ENCODE peak calls at places on chromosomes 6 and 20, in four cellular contexts. One of them, this sample, is unnamed.
A peak's percentile ranks its signal among the peaks of the same experiment; 100 is the strongest.

GRCh38 chr6:293185-294174 is 1.2 kb downstream of the DUSP22 start:
- DNase-seq in fibroblast of lung: peak; percentile 44
- DNase-seq in uterus: peak; percentile 43
- DNase-seq in psoas muscle: peak; percentile 69
- DNase-seq in this sample: no peak

GRCh38 chr6:117733341-117733740 is 58.1 kb downstream of the NUS1 start:
- DNase-seq in fibroblast of lung: no peak
- DNase-seq in uterus: no peak
- DNase-seq in psoas muscle: no peak
- DNase-seq in this sample: no peak

GRCh38 chr6:56549014-56549413 is 93.7 kb downstream of the DST start:
- DNase-seq in fibroblast of lung: no peak
- DNase-seq in uterus: no peak
- DNase-seq in psoas muscle: no peak
- DNase-seq in this sample: peak; percentile 25

GRCh38 chr6:163764565-163764964 is 350.0 kb downstream of the QKI start:
- DNase-seq in fibroblast of lung: peak; percentile 22
- DNase-seq in uterus: no peak
- DNase-seq in psoas muscle: no peak
- DNase-seq in this sample: no peak

GRCh38 chr6:35725721-35726438 is 11.0 kb upstream of the ARMC12 start:
- DNase-seq in fibroblast of lung: no peak
- DNase-seq in uterus: peak; percentile 68
- DNase-seq in psoas muscle: peak; percentile 71
- DNase-seq in this sample: no peak

GRCh38 chr6:139369068-139369467 is 5.4 kb downstream of the CITED2 start:
- DNase-seq in fibroblast of lung: peak; percentile 43
- DNase-seq in uterus: no peak
- DNase-seq in psoas muscle: no peak
- DNase-seq in this sample: peak; percentile 7

GRCh38 chr20:23966927-23967615 is 21.5 kb downstream of the GGTLC1 start:
- DNase-seq in fibroblast of lung: no peak
- DNase-seq in uterus: no peak
- DNase-seq in psoas muscle: no peak
- DNase-seq in this sample: no peak

GRCh38 chr6:167056370-167056769 is 57.2 kb downstream of the CEP43 start:
- DNase-seq in fibroblast of lung: peak; percentile 89
- DNase-seq in uterus: no peak
- DNase-seq in psoas muscle: no peak
- DNase-seq in this sample: peak; percentile 77

GRCh38 chr6:31070711-31071197 is 41.6 kb downstream of the C6orf15 start:
- DNase-seq in fibroblast of lung: peak; percentile 80
- DNase-seq in uterus: no peak
- DNase-seq in psoas muscle: no peak
- DNase-seq in this sample: peak; percentile 85

GRCh38 chr6:12118604-12119003 is 106.5 kb downstream of the HIVEP1 start:
- DNase-seq in fibroblast of lung: no peak
- DNase-seq in uterus: no peak
- DNase-seq in psoas muscle: no peak
- DNase-seq in this sample: no peak

GRCh38 chr6:29130644-29131043 is 22.8 kb downstream of the OR2J3 start:
- DNase-seq in fibroblast of lung: no peak
- DNase-seq in uterus: no peak
- DNase-seq in psoas muscle: no peak
- DNase-seq in this sample: no peak

GRCh38 chr6:150717419-150717818 is 117.7 kb downstream of the PLEKHG1 start:
- DNase-seq in fibroblast of lung: no peak
- DNase-seq in uterus: no peak
- DNase-seq in psoas muscle: no peak
- DNase-seq in this sample: no peak

GRCh38 chr6:33592595-33593413 is 12.7 kb upstream of the BAK1 start:
- DNase-seq in fibroblast of lung: peak; percentile 25
- DNase-seq in uterus: no peak
- DNase-seq in psoas muscle: no peak
- DNase-seq in this sample: no peak

GRCh38 chr20:48625136-48625900 is 202.5 kb downstream of the PREX1 start:
- DNase-seq in fibroblast of lung: no peak
- DNase-seq in uterus: no peak
- DNase-seq in psoas muscle: no peak
- DNase-seq in this sample: no peak

GRCh38 chr6:125584468-125584939 is 164.9 kb upstream of the HEY2 start:
- DNase-seq in fibroblast of lung: peak; percentile 22
- DNase-seq in uterus: no peak
- DNase-seq in psoas muscle: peak; percentile 45
- DNase-seq in this sample: no peak

GRCh38 chr20:57397004-57397692 is 6.0 kb downstream of the RBM38 start:
- DNase-seq in fibroblast of lung: peak; percentile 44
- DNase-seq in uterus: no peak
- DNase-seq in psoas muscle: peak; percentile 11
- DNase-seq in this sample: no peak

GRCh38 chr6:79949235-79949634 is 1.9 kb upstream of the ELOVL4 start:
- DNase-seq in fibroblast of lung: peak; percentile 68
- DNase-seq in uterus: no peak
- DNase-seq in psoas muscle: no peak
- DNase-seq in this sample: peak; percentile 82

GRCh38 chr6:6981923-6982322 is 125.8 kb upstream of the RREB1 start:
- DNase-seq in fibroblast of lung: no peak
- DNase-seq in uterus: no peak
- DNase-seq in psoas muscle: no peak
- DNase-seq in this sample: no peak

GRCh38 chr6:3316363-3316762 is 57.6 kb downstream of the PSMG4 start:
- DNase-seq in fibroblast of lung: no peak
- DNase-seq in uterus: no peak
- DNase-seq in psoas muscle: no peak
- DNase-seq in this sample: no peak

GRCh38 chr20:8049321-8049720 is 29.8 kb upstream of the TMX4 start:
- DNase-seq in fibroblast of lung: no peak
- DNase-seq in uterus: no peak
- DNase-seq in psoas muscle: no peak
- DNase-seq in this sample: no peak

GRCh38 chr20:51350941-51351631 is 191.4 kb downstream of the NFATC2 start:
- DNase-seq in fibroblast of lung: peak; percentile 93
- DNase-seq in uterus: no peak
- DNase-seq in psoas muscle: no peak
- DNase-seq in this sample: no peak

GRCh38 chr6:131877999-131878789 is 70.4 kb downstream of the ENPP1 start:
- DNase-seq in fibroblast of lung: no peak
- DNase-seq in uterus: no peak
- DNase-seq in psoas muscle: no peak
- DNase-seq in this sample: peak; percentile 44

GRCh38 chr20:35199696-35200095 is 26.8 kb upstream of the MMP24 start:
- DNase-seq in fibroblast of lung: peak; percentile 56
- DNase-seq in uterus: no peak
- DNase-seq in psoas muscle: no peak
- DNase-seq in this sample: no peak

GRCh38 chr20:57622579-57623381 is 2.6 kb upstream of the ZBP1 start:
- DNase-seq in fibroblast of lung: peak; percentile 79
- DNase-seq in uterus: peak; percentile 36
- DNase-seq in psoas muscle: no peak
- DNase-seq in this sample: peak; percentile 59

GRCh38 chr6:56958481-56958880 is 3.6 kb downstream of the BEND6 start:
- DNase-seq in fibroblast of lung: peak; percentile 70
- DNase-seq in uterus: no peak
- DNase-seq in psoas muscle: no peak
- DNase-seq in this sample: no peak

GRCh38 chr20:63934271-63935068 is 21.7 kb downstream of the UCKL1 start:
- DNase-seq in fibroblast of lung: no peak
- DNase-seq in uterus: no peak
- DNase-seq in psoas muscle: no peak
- DNase-seq in this sample: no peak
- TF ChIP-seq CTCF in fibroblast of lung: peak; percentile 22
- TF ChIP-seq CTCF in uterus: no peak
- TF ChIP-seq CTCF in psoas muscle: no peak
- TF ChIP-seq CTCF in this sample: peak; percentile 31

DNA sequence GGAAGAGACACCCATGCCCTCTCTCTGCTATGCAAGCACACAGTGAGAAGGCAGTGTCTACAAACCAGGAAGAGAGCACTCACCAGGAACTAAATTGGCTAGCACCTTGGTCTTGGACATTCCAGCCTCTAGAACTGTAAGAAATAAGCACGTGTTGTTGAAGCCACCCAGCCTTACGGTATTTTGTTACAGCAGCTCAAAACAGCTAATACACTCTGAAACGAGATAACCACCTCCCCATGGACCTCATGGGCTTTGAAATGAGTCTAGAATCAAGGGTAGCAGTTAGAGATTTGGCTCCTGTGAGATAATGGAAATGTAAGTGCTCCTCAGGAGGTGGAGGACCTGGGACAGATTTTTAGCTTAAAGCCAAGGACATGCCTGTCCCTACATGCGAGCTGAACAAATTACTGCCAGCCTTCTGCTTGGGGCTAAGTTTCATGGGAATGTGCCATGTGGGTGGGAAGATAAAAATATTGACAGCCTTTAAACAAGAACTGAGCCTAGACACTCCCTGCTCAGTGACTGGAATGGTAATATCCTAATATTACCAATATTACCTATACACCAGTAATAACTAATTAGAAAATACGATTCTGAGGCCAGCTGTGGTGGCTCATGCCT is 3.9 kb upstream of the ZNF318 start:
- DNase-seq in fibroblast of lung: no peak
- DNase-seq in uterus: no peak
- DNase-seq in psoas muscle: no peak
- DNase-seq in this sample: no peak
- H3K9me3 ChIP-seq in fibroblast of lung: no peaks in the 10 kb centered on the region
- H3K9me3 ChIP-seq in uterus: no peaks in the 10 kb centered on the region
- H3K9me3 ChIP-seq in psoas muscle: no peaks in the 10 kb centered on the region
- H3K9me3 ChIP-seq in this sample: no peaks in the 10 kb centered on the region

DNA sequence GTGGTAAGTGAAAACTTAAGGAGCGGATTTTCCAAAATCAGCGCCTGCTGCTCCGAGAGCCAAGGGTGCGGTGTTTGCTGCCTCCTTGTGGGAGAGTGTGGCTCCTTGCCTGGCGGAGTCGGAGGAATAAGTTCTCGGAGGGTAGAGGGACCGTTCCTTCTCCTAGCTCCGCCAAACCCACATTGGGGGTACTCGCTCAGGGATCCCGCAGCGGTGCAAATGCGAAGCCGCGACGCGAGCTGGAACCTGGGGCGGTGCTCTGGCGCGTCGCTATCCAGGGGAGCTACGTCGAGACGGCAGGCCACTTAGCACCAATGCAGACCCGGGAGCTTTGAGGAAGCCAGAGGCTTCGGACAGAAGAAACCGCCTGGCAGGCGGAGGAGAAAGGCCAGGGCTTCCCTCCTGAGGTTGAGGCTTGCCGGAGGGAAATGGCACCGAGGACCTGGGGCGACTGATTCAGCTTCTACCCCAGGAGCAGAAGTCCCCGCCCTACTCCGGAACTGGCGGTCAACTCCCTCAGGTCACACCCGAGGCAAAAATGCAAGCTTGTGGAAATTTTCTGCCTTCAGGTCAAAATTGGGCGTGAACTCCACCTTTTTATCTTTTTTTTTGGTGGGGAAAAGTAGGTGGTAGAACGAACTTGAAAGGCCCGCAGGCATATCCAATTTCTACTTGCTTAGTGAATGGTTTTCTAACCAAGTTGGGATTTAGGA is 5.7 kb upstream of the DDX43 start:
- DNase-seq in fibroblast of lung: peak; percentile 58
- DNase-seq in uterus: peak; percentile 26
- DNase-seq in psoas muscle: peak; percentile 25
- DNase-seq in this sample: peak; percentile 65
- TF ChIP-seq CTCF in fibroblast of lung: peak; percentile 73
- TF ChIP-seq CTCF in uterus: peak; percentile 35
- TF ChIP-seq CTCF in psoas muscle: peak; percentile 50
- TF ChIP-seq CTCF in this sample: peak; percentile 83

GRCh38 chr20:46543033-46543432 is 7.4 kb downstream of the OCSTAMP start:
- DNase-seq in fibroblast of lung: no peak
- DNase-seq in uterus: no peak
- DNase-seq in psoas muscle: no peak
- DNase-seq in this sample: no peak
- H3K9me3 ChIP-seq in fibroblast of lung: no peaks in the 10 kb centered on the region
- H3K9me3 ChIP-seq in uterus: no peaks in the 10 kb centered on the region
- H3K9me3 ChIP-seq in psoas muscle: no peaks in the 10 kb centered on the region
- H3K9me3 ChIP-seq in this sample: no peaks in the 10 kb centered on the region

GRCh38 chr6:1312444-1313363 is 806 bp downstream of the FOXQ1 start:
- DNase-seq in fibroblast of lung: no peak
- DNase-seq in uterus: no peak
- DNase-seq in psoas muscle: no peak
- DNase-seq in this sample: peak; percentile 13
- TF ChIP-seq CTCF in fibroblast of lung: no peak
- TF ChIP-seq CTCF in uterus: no peak
- TF ChIP-seq CTCF in psoas muscle: no peak
- TF ChIP-seq CTCF in this sample: no peak

GRCh38 chr6:144561455-144562043 is 276.4 kb downstream of the UTRN start:
- DNase-seq in fibroblast of lung: no peak
- DNase-seq in uterus: no peak
- DNase-seq in psoas muscle: no peak
- DNase-seq in this sample: no peak
- H3K9me3 ChIP-seq in fibroblast of lung: no peaks in the 10 kb centered on the region
- H3K9me3 ChIP-seq in uterus: no peaks in the 10 kb centered on the region
- H3K9me3 ChIP-seq in psoas muscle: no peaks in the 10 kb centered on the region
- H3K9me3 ChIP-seq in this sample: no peaks in the 10 kb centered on the region

This sample was measured in cardiac muscle cell.